ENCODE peak calls at places on chromosomes 3 and 15, in six cellular contexts. One of them, this sample, is unnamed.

GRCh38 chr15:67010898-67011619 is 54.3 kb upstream of the SMAD3 start:
- DNase-seq in GM12878: no peak
- DNase-seq in IMR-90: peak
- DNase-seq in K562: peak
- DNase-seq in A549: no peak
- DNase-seq in SK-N-SH: no peak
- DNase-seq in this sample: no peak

GRCh38 chr3:1019157-1019556 is 73.7 kb upstream of the CNTN6 start:
- DNase-seq in SK-N-SH: no peak
- DNase-seq in GM12878: no peak
- DNase-seq in K562: no peak
- DNase-seq in A549: no peak
- DNase-seq in IMR-90: no peak
- DNase-seq in this sample: no peak

GRCh38 chr3:139202226-139202958 is 141.4 kb upstream of the MRPS22 start:
- DNase-seq in A549: peak
- DNase-seq in IMR-90: no peak
- DNase-seq in GM12878: no peak
- DNase-seq in SK-N-SH: peak
- DNase-seq in K562: peak
- DNase-seq in this sample: peak

GRCh38 chr3:167930453-167930852 is 165.3 kb downstream of the GOLIM4 start:
- DNase-seq in K562: no peak
- DNase-seq in IMR-90: no peak
- DNase-seq in GM12878: no peak
- DNase-seq in SK-N-SH: no peak
- DNase-seq in A549: no peak
- DNase-seq in this sample: no peak

GRCh38 chr3:120350431-120350941 is 1.3 kb upstream of the LRRC58 start:
- DNase-seq in A549: peak
- DNase-seq in SK-N-SH: no peak
- DNase-seq in GM12878: no peak
- DNase-seq in IMR-90: peak
- DNase-seq in K562: peak
- DNase-seq in this sample: peak

GRCh38 chr3:8713901-8714759 is 19.5 kb upstream of the CAV3 start:
- DNase-seq in GM12878: no peak
- DNase-seq in K562: peak
- DNase-seq in IMR-90: no peak
- DNase-seq in SK-N-SH: no peak
- DNase-seq in A549: peak
- DNase-seq in this sample: peak

GRCh38 chr15:52102468-52102867 is 10.1 kb downstream of the BCL2L10 start:
- DNase-seq in K562: no peak
- DNase-seq in GM12878: no peak
- DNase-seq in IMR-90: peak
- DNase-seq in SK-N-SH: no peak
- DNase-seq in A549: peak
- DNase-seq in this sample: no peak

GRCh38 chr3:178112134-178112533 is 424.1 kb upstream of the KCNMB2 start:
- DNase-seq in SK-N-SH: no peak
- DNase-seq in A549: no peak
- DNase-seq in IMR-90: no peak
- DNase-seq in GM12878: no peak
- DNase-seq in K562: no peak
- DNase-seq in this sample: no peak

GRCh38 chr15:92655178-92655995 is at the start of gene FAM174B:
- DNase-seq in A549: peak
- DNase-seq in GM12878: no peak
- DNase-seq in IMR-90: no peak
- DNase-seq in SK-N-SH: peak
- DNase-seq in K562: no peak
- DNase-seq in this sample: no peak

GRCh38 chr3:34256791-34257190 is 458.4 kb downstream of the PDCD6IP start:
- DNase-seq in K562: no peak
- DNase-seq in SK-N-SH: no peak
- DNase-seq in GM12878: no peak
- DNase-seq in A549: no peak
- DNase-seq in IMR-90: no peak
- DNase-seq in this sample: no peak

GRCh38 chr3:98809561-98809960 is 46.4 kb downstream of the ST3GAL6 start:
- DNase-seq in K562: no peak
- DNase-seq in GM12878: no peak
- DNase-seq in IMR-90: no peak
- DNase-seq in SK-N-SH: no peak
- DNase-seq in A549: no peak
- DNase-seq in this sample: no peak

GRCh38 chr3:51269466-51269865 is 115.6 kb upstream of the MANF start:
- DNase-seq in GM12878: no peak
- DNase-seq in SK-N-SH: no peak
- DNase-seq in IMR-90: no peak
- DNase-seq in A549: peak
- DNase-seq in K562: no peak
- DNase-seq in this sample: no peak

GRCh38 chr15:100842756-100843730 is 36.6 kb upstream of the ALDH1A3 start:
- DNase-seq in A549: no peak
- DNase-seq in GM12878: no peak
- DNase-seq in K562: no peak
- DNase-seq in IMR-90: peak
- DNase-seq in SK-N-SH: no peak
- DNase-seq in this sample: no peak

GRCh38 chr15:74038707-74039655 is 43.4 kb downstream of the GOLGA6A start:
- DNase-seq in SK-N-SH: no peak
- DNase-seq in IMR-90: peak
- DNase-seq in A549: no peak
- DNase-seq in K562: peak
- DNase-seq in GM12878: no peak
- DNase-seq in this sample: no peak

GRCh38 chr15:60916032-60916673 is 312.9 kb downstream of the RORA start:
- DNase-seq in SK-N-SH: no peak
- DNase-seq in A549: no peak
- DNase-seq in GM12878: no peak
- DNase-seq in K562: no peak
- DNase-seq in IMR-90: no peak
- DNase-seq in this sample: no peak

GRCh38 chr3:115581347-115582135 is 41.8 kb upstream of the GAP43 start:
- DNase-seq in GM12878: no peak
- DNase-seq in SK-N-SH: no peak
- DNase-seq in A549: no peak
- DNase-seq in IMR-90: peak
- DNase-seq in K562: no peak
- DNase-seq in this sample: no peak

GRCh38 chr15:66573348-66573718 is 7.5 kb upstream of the LCTL start:
- DNase-seq in GM12878: no peak
- DNase-seq in A549: no peak
- DNase-seq in SK-N-SH: no peak
- DNase-seq in K562: no peak
- DNase-seq in IMR-90: no peak
- DNase-seq in this sample: no peak

GRCh38 chr15:38626443-38627050 is 61.9 kb upstream of the RASGRP1 start:
- DNase-seq in K562: no peak
- DNase-seq in A549: no peak
- DNase-seq in IMR-90: no peak
- DNase-seq in SK-N-SH: no peak
- DNase-seq in GM12878: no peak
- DNase-seq in this sample: no peak

GRCh38 chr15:34855893-34856292 is 60.5 kb upstream of the ACTC1 start:
- DNase-seq in K562: no peak
- DNase-seq in SK-N-SH: no peak
- DNase-seq in GM12878: no peak
- DNase-seq in A549: no peak
- DNase-seq in IMR-90: peak
- DNase-seq in this sample: no peak
- TF ChIP-seq RAD21 in K562: no peak
- TF ChIP-seq RAD21 in SK-N-SH: no peak
- TF ChIP-seq RAD21 in GM12878: no peak
- TF ChIP-seq RAD21 in A549: no peak
- TF ChIP-seq RAD21 in IMR-90: no peak
- TF ChIP-seq RAD21 in this sample: no peak

GRCh38 chr3:13045245-13045903 is 27.9 kb downstream of the IQSEC1 start:
- DNase-seq in IMR-90: no peak
- DNase-seq in SK-N-SH: no peak
- DNase-seq in A549: no peak
- DNase-seq in GM12878: no peak
- DNase-seq in K562: no peak
- DNase-seq in this sample: no peak
- H3K27ac ChIP-seq in IMR-90: no peak
- H3K27ac ChIP-seq in SK-N-SH: peak
- H3K27ac ChIP-seq in A549: no peak
- H3K27ac ChIP-seq in GM12878: peak
- H3K27ac ChIP-seq in K562: no peak
- H3K27ac ChIP-seq in this sample: no peak

GRCh38 chr3:53478921-53479664 is 15.3 kb upstream of the CACNA1D start:
- DNase-seq in A549: no peak
- DNase-seq in GM12878: no peak
- DNase-seq in IMR-90: no peak
- DNase-seq in K562: no peak
- DNase-seq in SK-N-SH: no peak
- DNase-seq in this sample: peak
- TF ChIP-seq RAD21 in A549: no peak
- TF ChIP-seq RAD21 in GM12878: no peak
- TF ChIP-seq RAD21 in IMR-90: no peak
- TF ChIP-seq RAD21 in K562: no peak
- TF ChIP-seq RAD21 in SK-N-SH: no peak
- TF ChIP-seq RAD21 in this sample: no peak

GRCh38 chr3:126337980-126338651 is 19.1 kb downstream of the KLF15 start:
- DNase-seq in SK-N-SH: no peak
- DNase-seq in A549: no peak
- DNase-seq in GM12878: no peak
- DNase-seq in K562: no peak
- DNase-seq in IMR-90: no peak
- DNase-seq in this sample: no peak

GRCh38 chr3:126340081-126340511 is 17.1 kb downstream of the KLF15 start:
- DNase-seq in A549: no peak
- DNase-seq in IMR-90: no peak
- DNase-seq in GM12878: no peak
- DNase-seq in SK-N-SH: no peak
- DNase-seq in K562: no peak
- DNase-seq in this sample: no peak

GRCh38 chr3:126340596-126340942 is 16.6 kb downstream of the KLF15 start:
- DNase-seq in SK-N-SH: no peak
- DNase-seq in GM12878: no peak
- DNase-seq in K562: no peak
- DNase-seq in A549: no peak
- DNase-seq in IMR-90: no peak
- DNase-seq in this sample: no peak

GRCh38 chr3:126338796-126339241 is 18.4 kb downstream of the KLF15 start:
- DNase-seq in SK-N-SH: peak
- DNase-seq in K562: no peak
- DNase-seq in GM12878: no peak
- DNase-seq in A549: no peak
- DNase-seq in IMR-90: no peak
- DNase-seq in this sample: no peak

DNA sequence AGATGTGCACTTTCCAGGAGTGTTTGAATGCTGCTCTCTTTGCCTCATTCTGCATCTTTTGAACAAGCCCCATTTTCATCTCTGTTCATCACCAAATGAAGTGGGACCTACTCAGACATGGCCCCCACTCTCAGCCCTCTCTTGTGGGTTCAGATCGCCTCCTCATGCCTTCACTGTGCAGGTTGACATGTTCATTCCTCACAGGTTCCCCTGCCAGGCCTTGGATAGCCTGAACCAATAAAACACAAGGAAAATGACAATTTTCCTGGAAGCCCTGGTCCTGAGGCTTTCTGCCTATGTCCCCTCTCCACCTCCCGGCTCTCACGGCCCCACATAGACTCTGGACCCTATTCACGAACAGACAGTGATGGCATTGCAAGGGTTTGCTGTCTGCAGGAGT is 17.7 kb downstream of the KLF15 start:
- DNase-seq in SK-N-SH: no peak
- DNase-seq in A549: no peak
- DNase-seq in GM12878: no peak
- DNase-seq in IMR-90: no peak
- DNase-seq in K562: no peak
- DNase-seq in this sample: no peak
- H3K27ac ChIP-seq in SK-N-SH: no peak
- H3K27ac ChIP-seq in A549: no peak
- H3K27ac ChIP-seq in GM12878: no peak
- H3K27ac ChIP-seq in IMR-90: no peak
- H3K27ac ChIP-seq in K562: no peak
- H3K27ac ChIP-seq in this sample: no peak

GRCh38 chr15:80071652-80072051 is 12.2 kb downstream of the ZFAND6 start:
- DNase-seq in SK-N-SH: no peak
- DNase-seq in A549: no peak
- DNase-seq in K562: no peak
- DNase-seq in IMR-90: no peak
- DNase-seq in GM12878: no peak
- DNase-seq in this sample: no peak

GRCh38 chr15:80070840-80071239 is 11.4 kb downstream of the ZFAND6 start:
- DNase-seq in SK-N-SH: no peak
- DNase-seq in A549: peak
- DNase-seq in K562: no peak
- DNase-seq in GM12878: no peak
- DNase-seq in IMR-90: peak
- DNase-seq in this sample: peak

GRCh38 chr15:80073197-80073596 is 13.7 kb downstream of the ZFAND6 start:
- DNase-seq in A549: no peak
- DNase-seq in SK-N-SH: no peak
- DNase-seq in K562: no peak
- DNase-seq in GM12878: no peak
- DNase-seq in IMR-90: no peak
- DNase-seq in this sample: no peak

GRCh38 chr15:80068578-80068977 is 9.1 kb downstream of the ZFAND6 start:
- DNase-seq in SK-N-SH: no peak
- DNase-seq in GM12878: no peak
- DNase-seq in A549: no peak
- DNase-seq in K562: no peak
- DNase-seq in IMR-90: peak
- DNase-seq in this sample: no peak

DNA sequence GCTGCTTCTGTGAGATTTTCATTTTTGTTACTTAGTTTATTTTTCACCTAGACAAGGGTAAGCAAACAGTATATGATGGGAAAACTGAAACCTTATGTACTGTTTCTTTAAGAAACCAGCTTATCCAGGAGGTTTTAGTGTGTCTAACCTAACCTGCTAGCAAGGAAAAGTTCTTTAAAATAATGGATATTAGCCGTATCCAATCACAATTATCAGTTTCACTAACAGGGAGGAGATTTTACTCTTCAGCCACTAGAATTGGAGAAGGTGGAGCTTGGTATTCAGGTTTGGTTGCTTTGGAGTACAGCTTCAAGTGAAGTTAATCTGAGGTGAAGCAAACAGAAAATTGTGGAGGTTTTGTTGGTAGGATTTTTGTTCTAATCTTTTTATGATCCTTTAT is 12.8 kb downstream of the ZFAND6 start:
- DNase-seq in GM12878: peak
- DNase-seq in A549: peak
- DNase-seq in IMR-90: peak
- DNase-seq in K562: peak
- DNase-seq in SK-N-SH: peak
- DNase-seq in this sample: peak
- TF ChIP-seq RAD21 in GM12878: no peak
- TF ChIP-seq RAD21 in A549: no peak
- TF ChIP-seq RAD21 in IMR-90: no peak
- TF ChIP-seq RAD21 in K562: no peak
- TF ChIP-seq RAD21 in SK-N-SH: no peak
- TF ChIP-seq RAD21 in this sample: no peak